ENCODE peak calls at places on chromosomes 13 and 19, in six cellular contexts. Y, N, C, K, W and X are unnamed samples.

GRCh38 chr19:2573916-2574315 is 98.0 kb downstream of the GADD45B start:
- DNase-seq in Y (peak; percentile 71), N (no peak), C (no peak), K (no peak), W (no peak), X (no peak)

GRCh38 chr13:36519432-36519831 is 87.1 kb downstream of the CCNA1 start:
- DNase-seq in Y (no peak), N (no peak), C (no peak), K (no peak), W (no peak), X (no peak)

GRCh38 chr19:50333235-50333736 is 4.1 kb upstream of the KCNC3 start:
- DNase-seq in Y (peak; percentile 92), N (no peak), C (peak; percentile 36), K (peak; percentile 98), W (peak; percentile 90), X (peak; percentile 87)

GRCh38 chr19:33273881-33274662 is 28.3 kb downstream of the CEBPA start:
- DNase-seq in Y (no peak), N (peak; percentile 73), C (peak; percentile 68), K (no peak), W (no peak), X (no peak)

GRCh38 chr13:99388334-99388923 is 81.2 kb upstream of the GPR183 start:
- DNase-seq in Y (no peak), N (no peak), C (no peak), K (no peak), W (no peak), X (no peak)

GRCh38 chr13:99523838-99524237 is 22.6 kb downstream of the TM9SF2 start:
- DNase-seq in Y (no peak), N (no peak), C (no peak), K (no peak), W (no peak), X (no peak)

GRCh38 chr13:30463820-30464495 is 1.8 kb downstream of the HMGB1 start:
- DNase-seq in Y (peak; percentile 86), N (no peak), C (no peak), K (peak; percentile 48), W (peak; percentile 55), X (no peak)

GRCh38 chr19:48659768-48660167 is 13.0 kb downstream of the NTN5 start:
- DNase-seq in Y (no peak), N (no peak), C (no peak), K (no peak), W (no peak), X (no peak)

GRCh38 chr19:14477417-14478112 is 2.4 kb upstream of the PTGER1 start:
- DNase-seq in Y (no peak), N (no peak), C (no peak), K (no peak), W (no peak), X (peak; percentile 74)

GRCh38 chr19:43704002-43704705 is 11.7 kb upstream of the IRGC start:
- DNase-seq in Y (no peak), N (no peak), C (no peak), K (no peak), W (no peak), X (no peak)

GRCh38 chr13:104256701-104257100 is 1190.5 kb upstream of the SLC10A2 start:
- DNase-seq in Y (no peak), N (no peak), C (no peak), K (no peak), W (no peak), X (no peak)

GRCh38 chr19:30225615-30226463 is 146.3 kb upstream of the ZNF536 start:
- DNase-seq in Y (no peak), N (no peak), C (no peak), K (no peak), W (no peak), X (peak; percentile 73)

GRCh38 chr13:50081106-50081898 is 66.1 kb downstream of the KCNRG start:
- DNase-seq in Y (peak; percentile 86), N (no peak), C (peak; percentile 36), K (peak; percentile 28), W (peak; percentile 27), X (peak; percentile 68)

GRCh38 chr19:51971624-51972023 is 15.0 kb downstream of the ZNF350 start:
- DNase-seq in Y (no peak), N (no peak), C (no peak), K (no peak), W (no peak), X (no peak)

GRCh38 chr19:6059396-6059947 is 50.8 kb downstream of the RFX2 start:
- DNase-seq in Y (no peak), N (no peak), C (peak; percentile 10), K (peak; percentile 10), W (no peak), X (no peak)

GRCh38 chr13:76319921-76320320 is 566.3 kb downstream of the KCTD12 start:
- DNase-seq in Y (no peak), N (no peak), C (no peak), K (no peak), W (no peak), X (no peak)

GRCh38 chr13:63190742-63191141 is 1775.1 kb upstream of the PCDH20 start:
- DNase-seq in Y (no peak), N (no peak), C (no peak), K (no peak), W (no peak), X (no peak)

GRCh38 chr19:18488838-18489626 is 32.8 kb downstream of the ELL start:
- DNase-seq in Y (no peak), N (no peak), C (no peak), K (no peak), W (peak; percentile 69), X (peak; percentile 78)

GRCh38 chr19:33905937-33906577 is 109.4 kb downstream of the KCTD15 start:
- DNase-seq in Y (peak; percentile 89), N (peak; percentile 26), C (peak; percentile 58), K (peak; percentile 73), W (no peak), X (peak; percentile 85)

GRCh38 chr19:19349365-19349764 is 28.7 kb downstream of the MAU2 start:
- DNase-seq in Y (no peak), N (no peak), C (no peak), K (no peak), W (no peak), X (no peak)

DNA sequence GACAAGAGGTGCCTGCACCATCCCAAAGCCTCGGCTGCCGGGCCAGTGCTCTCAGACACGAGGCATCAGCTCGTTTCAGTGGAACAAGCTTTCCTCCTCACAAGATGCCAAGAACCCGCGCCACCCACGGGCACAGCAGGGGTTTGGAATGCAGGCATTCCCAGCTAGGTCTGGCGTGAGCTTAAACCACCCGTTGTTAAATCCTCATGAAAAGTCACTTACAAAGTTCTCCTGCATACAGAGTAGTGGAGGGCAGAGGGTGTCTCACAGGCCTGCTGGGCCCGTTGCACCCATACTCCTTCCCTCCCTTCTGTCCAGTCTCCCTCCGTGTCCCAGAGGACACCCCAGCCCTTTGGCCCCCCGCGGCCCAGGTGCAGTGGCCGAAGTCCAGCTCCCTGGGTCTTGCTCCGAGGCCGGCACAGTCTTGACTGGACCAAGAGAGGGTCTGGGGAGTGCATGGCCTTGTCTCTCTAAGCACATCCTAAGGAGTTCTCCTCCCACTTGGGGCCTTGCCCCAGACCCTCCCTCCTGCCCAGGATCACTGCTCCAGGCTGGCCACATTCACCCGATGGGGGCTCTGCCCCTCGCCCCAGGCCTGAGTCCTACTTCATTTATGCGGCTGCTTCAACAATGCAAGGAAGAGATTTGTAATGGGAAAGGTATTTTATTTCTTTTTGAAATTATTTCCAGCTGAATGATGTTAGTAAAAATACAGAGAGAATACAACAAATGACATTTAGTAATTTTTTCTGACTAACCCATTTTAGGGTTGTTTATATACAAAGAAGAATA is 35.2 kb upstream of the GRTP1 start:
- DNase-seq in Y (peak; percentile 84), N (no peak), C (no peak), K (no peak), W (peak; percentile 28), X (no peak)
- H3K4me1 ChIP-seq in Y (no peaks in the 10 kb centered on the region), N (no peaks in the 10 kb centered on the region), C (no peaks in the 10 kb centered on the region), K (no peaks in the 10 kb centered on the region), W (peaks cover 34% of the 10 kb centered on the region), X (peaks cover 7% of the 10 kb centered on the region)

GRCh38 chr19:47600246-47601179 is 8.4 kb upstream of the BICRA start:
- DNase-seq in Y (peak; percentile 100), N (peak; percentile 79), C (peak; percentile 100), K (peak; percentile 100), W (peak; percentile 100), X (peak; percentile 100)

GRCh38 chr19:47595937-47596336 is 13.0 kb upstream of the BICRA start:
- DNase-seq in Y (no peak), N (no peak), C (no peak), K (no peak), W (no peak), X (no peak)

GRCh38 chr19:47603706-47604310 is 5.1 kb upstream of the BICRA start:
- DNase-seq in Y (no peak), N (no peak), C (no peak), K (no peak), W (no peak), X (no peak)

GRCh38 chr19:47598407-47599349 is 10.3 kb upstream of the BICRA start:
- DNase-seq in Y (peak; percentile 81), N (no peak), C (peak; percentile 75), K (peak; percentile 69), W (peak; percentile 69), X (no peak)

GRCh38 chr19:47601180-47601904 is 7.6 kb upstream of the BICRA start:
- DNase-seq in Y (no peak), N (no peak), C (no peak), K (no peak), W (peak; percentile 41), X (no peak)
- H3K4me1 ChIP-seq in Y (no peaks in the 10 kb centered on the region), N (peaks cover 19% of the 10 kb centered on the region), C (no peaks in the 10 kb centered on the region), K (no peaks in the 10 kb centered on the region), W (peaks cover 22% of the 10 kb centered on the region), X (peaks cover 13% of the 10 kb centered on the region)

DNA sequence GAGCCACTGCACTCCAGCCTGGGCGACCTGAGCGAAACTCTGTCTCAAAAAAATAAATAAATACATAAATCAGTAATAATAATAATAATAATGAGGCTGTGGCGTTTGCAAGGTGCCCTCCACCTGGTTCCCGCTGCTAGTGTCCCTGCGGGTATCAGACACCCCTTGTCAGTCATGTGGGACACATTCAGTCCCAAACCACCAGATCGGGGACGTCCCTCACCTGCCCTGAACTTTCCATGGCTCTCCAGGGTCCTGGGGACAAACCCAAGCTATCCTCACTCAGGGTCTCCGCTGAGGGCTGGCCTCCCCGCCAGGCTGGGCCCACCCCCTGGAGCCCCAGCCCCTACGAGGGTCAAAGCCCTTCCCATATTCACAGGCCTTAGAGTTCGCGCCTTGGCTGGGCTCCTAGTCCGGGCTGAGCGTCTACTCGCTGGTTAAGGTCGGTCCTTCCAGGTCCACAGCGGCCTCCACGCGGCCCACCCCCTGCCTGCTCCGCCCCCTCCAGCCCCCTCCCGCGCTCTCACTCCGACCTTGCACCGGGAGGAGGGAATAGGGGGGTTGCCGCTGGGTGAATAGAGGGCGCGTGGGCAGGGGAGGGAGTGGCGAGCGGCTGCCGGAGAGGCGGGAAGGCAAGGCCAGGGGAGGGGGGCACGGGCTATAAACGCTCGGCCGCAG is 349 bp upstream of the KISS1R start:
- DNase-seq in Y (peak; percentile 76), N (no peak), C (no peak), K (no peak), W (no peak), X (peak; percentile 71)
- H3K4me1 ChIP-seq in Y (no peaks in the 10 kb centered on the region), N (peaks cover 4% of the 10 kb centered on the region), C (no peaks in the 10 kb centered on the region), K (peaks cover 31% of the 10 kb centered on the region), W (peaks cover 9% of the 10 kb centered on the region), X (peaks cover 15% of the 10 kb centered on the region)

DNA sequence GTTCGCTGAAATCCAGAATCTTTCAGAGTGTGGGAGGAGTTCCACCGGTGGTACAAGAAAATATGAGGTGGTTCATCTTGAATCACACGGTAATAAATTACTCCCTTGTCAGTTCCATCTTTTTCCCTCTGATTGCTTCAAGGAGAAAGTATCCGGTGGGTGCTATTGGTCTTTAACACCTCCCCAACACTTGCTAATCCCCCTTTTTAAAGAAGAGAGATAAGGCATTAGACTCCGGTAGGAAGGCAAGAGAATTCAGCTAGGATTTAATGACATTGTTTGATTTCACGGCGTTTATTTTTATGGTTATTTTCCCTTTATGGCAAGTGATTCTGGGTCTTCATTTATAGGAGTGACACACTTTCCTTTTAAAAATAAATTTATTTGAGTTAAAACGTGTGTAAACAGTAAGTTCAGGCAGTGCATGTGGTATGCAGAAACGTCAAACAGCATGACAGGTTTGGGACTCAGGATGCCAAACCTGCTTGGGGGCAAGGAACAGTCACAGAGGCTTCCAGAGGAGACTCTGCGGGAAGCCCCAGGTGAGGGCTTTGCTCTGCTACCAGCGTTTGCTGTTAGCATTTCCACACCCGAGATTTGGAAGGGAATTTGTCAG is 36.5 kb downstream of the TSHZ3 start:
- DNase-seq in Y (no peak), N (no peak), C (no peak), K (no peak), W (no peak), X (no peak)
- H3K4me1 ChIP-seq in Y (no peaks in the 10 kb centered on the region), N (peaks cover 3% of the 10 kb centered on the region), C (peaks cover 11% of the 10 kb centered on the region), K (no peaks in the 10 kb centered on the region), W (peaks cover 18% of the 10 kb centered on the region), X (peaks cover 56% of the 10 kb centered on the region)